ENCODE peak calls at places on chromosome 22, in eight cellular contexts. One of them, this sample, is unnamed.

GRCh38 chr22:28883917-28884753 is 763 bp downstream of the ZNRF3 start:
- DNase-seq in HFF-Myc: no peak
- DNase-seq in T-helper 1 cell: peak; percentile 10
- DNase-seq in pancreas: peak; percentile 61
- DNase-seq in B cell: no peak
- DNase-seq in uterus: peak; percentile 52
- DNase-seq in fibroblast of pulmonary artery: peak; percentile 52
- DNase-seq in HL-60: peak; percentile 11
- DNase-seq in this sample: no peak

GRCh38 chr22:38230108-38230825 is 28.5 kb downstream of the MAFF start:
- DNase-seq in HFF-Myc: peak; percentile 44
- DNase-seq in T-helper 1 cell: no peak
- DNase-seq in pancreas: peak; percentile 39
- DNase-seq in B cell: no peak
- DNase-seq in uterus: no peak
- DNase-seq in fibroblast of pulmonary artery: peak; percentile 72
- DNase-seq in HL-60: peak; percentile 60
- DNase-seq in this sample: no peak

GRCh38 chr22:32994046-32994827 is 63.9 kb downstream of the SYN3 start:
- DNase-seq in HFF-Myc: no peak
- DNase-seq in T-helper 1 cell: no peak
- DNase-seq in pancreas: no peak
- DNase-seq in B cell: no peak
- DNase-seq in uterus: no peak
- DNase-seq in fibroblast of pulmonary artery: no peak
- DNase-seq in HL-60: no peak
- DNase-seq in this sample: no peak

GRCh38 chr22:42324991-42325710 is 54.7 kb upstream of the TCF20 start:
- DNase-seq in HFF-Myc: no peak
- DNase-seq in T-helper 1 cell: no peak
- DNase-seq in pancreas: no peak
- DNase-seq in B cell: no peak
- DNase-seq in uterus: no peak
- DNase-seq in fibroblast of pulmonary artery: no peak
- DNase-seq in HL-60: no peak
- DNase-seq in this sample: no peak

GRCh38 chr22:27283240-27283639 is 518.3 kb downstream of the MN1 start:
- DNase-seq in HFF-Myc: no peak
- DNase-seq in T-helper 1 cell: no peak
- DNase-seq in pancreas: no peak
- DNase-seq in B cell: no peak
- DNase-seq in uterus: no peak
- DNase-seq in fibroblast of pulmonary artery: no peak
- DNase-seq in HL-60: no peak
- DNase-seq in this sample: no peak

GRCh38 chr22:35475545-35475944 is 65.1 kb upstream of the RASD2 start:
- DNase-seq in HFF-Myc: no peak
- DNase-seq in T-helper 1 cell: no peak
- DNase-seq in pancreas: no peak
- DNase-seq in B cell: no peak
- DNase-seq in uterus: no peak
- DNase-seq in fibroblast of pulmonary artery: no peak
- DNase-seq in HL-60: no peak
- DNase-seq in this sample: no peak

GRCh38 chr22:44347549-44347948 is 34.8 kb upstream of the SHISAL1 start:
- DNase-seq in HFF-Myc: no peak
- DNase-seq in T-helper 1 cell: no peak
- DNase-seq in pancreas: no peak
- DNase-seq in B cell: no peak
- DNase-seq in uterus: no peak
- DNase-seq in fibroblast of pulmonary artery: no peak
- DNase-seq in HL-60: no peak
- DNase-seq in this sample: no peak

GRCh38 chr22:49966716-49967332 is 6.3 kb downstream of the PIM3 start:
- DNase-seq in HFF-Myc: no peak
- DNase-seq in T-helper 1 cell: peak; percentile 6
- DNase-seq in pancreas: no peak
- DNase-seq in B cell: peak; percentile 39
- DNase-seq in uterus: peak; percentile 60
- DNase-seq in fibroblast of pulmonary artery: peak; percentile 48
- DNase-seq in HL-60: peak; percentile 88
- DNase-seq in this sample: no peak

GRCh38 chr22:49855491-49855911 is 1.9 kb downstream of the ZBED4 start:
- DNase-seq in HFF-Myc: no peak
- DNase-seq in T-helper 1 cell: no peak
- DNase-seq in pancreas: peak; percentile 27
- DNase-seq in B cell: no peak
- DNase-seq in uterus: no peak
- DNase-seq in fibroblast of pulmonary artery: peak; percentile 20
- DNase-seq in HL-60: no peak
- DNase-seq in this sample: no peak

GRCh38 chr22:20130319-20130718 is 1.3 kb upstream of the ZDHHC8 start:
- DNase-seq in HFF-Myc: no peak
- DNase-seq in T-helper 1 cell: no peak
- DNase-seq in pancreas: no peak
- DNase-seq in B cell: no peak
- DNase-seq in uterus: no peak
- DNase-seq in fibroblast of pulmonary artery: no peak
- DNase-seq in HL-60: no peak
- DNase-seq in this sample: no peak

GRCh38 chr22:33728847-33729246 is 191.4 kb downstream of the LARGE1 start:
- DNase-seq in HFF-Myc: no peak
- DNase-seq in T-helper 1 cell: no peak
- DNase-seq in pancreas: no peak
- DNase-seq in B cell: no peak
- DNase-seq in uterus: no peak
- DNase-seq in fibroblast of pulmonary artery: no peak
- DNase-seq in HL-60: no peak
- DNase-seq in this sample: no peak

GRCh38 chr22:31339148-31339832 is 6.9 kb downstream of the PATZ1 start:
- DNase-seq in HFF-Myc: no peak
- DNase-seq in T-helper 1 cell: no peak
- DNase-seq in pancreas: no peak
- DNase-seq in B cell: no peak
- DNase-seq in uterus: no peak
- DNase-seq in fibroblast of pulmonary artery: no peak
- DNase-seq in HL-60: no peak
- DNase-seq in this sample: no peak

GRCh38 chr22:32380991-32381390 is 23.3 kb downstream of the RFPL3 start:
- DNase-seq in HFF-Myc: no peak
- DNase-seq in T-helper 1 cell: no peak
- DNase-seq in pancreas: no peak
- DNase-seq in B cell: no peak
- DNase-seq in uterus: no peak
- DNase-seq in fibroblast of pulmonary artery: no peak
- DNase-seq in HL-60: no peak
- DNase-seq in this sample: no peak

GRCh38 chr22:43237280-43237679 is 50.3 kb upstream of the TTLL12 start:
- DNase-seq in HFF-Myc: no peak
- DNase-seq in T-helper 1 cell: no peak
- DNase-seq in pancreas: peak; percentile 32
- DNase-seq in B cell: no peak
- DNase-seq in uterus: no peak
- DNase-seq in fibroblast of pulmonary artery: no peak
- DNase-seq in HL-60: no peak
- DNase-seq in this sample: no peak

GRCh38 chr22:47219789-47220188 is 457.3 kb downstream of the TBC1D22A start:
- DNase-seq in HFF-Myc: no peak
- DNase-seq in T-helper 1 cell: no peak
- DNase-seq in pancreas: no peak
- DNase-seq in B cell: no peak
- DNase-seq in uterus: no peak
- DNase-seq in fibroblast of pulmonary artery: no peak
- DNase-seq in HL-60: no peak
- DNase-seq in this sample: no peak

GRCh38 chr22:31623634-31624312 is 38.2 kb downstream of the PISD start:
- DNase-seq in HFF-Myc: no peak
- DNase-seq in T-helper 1 cell: no peak
- DNase-seq in pancreas: no peak
- DNase-seq in B cell: no peak
- DNase-seq in uterus: no peak
- DNase-seq in fibroblast of pulmonary artery: no peak
- DNase-seq in HL-60: no peak
- DNase-seq in this sample: no peak

GRCh38 chr22:20238567-20239062 is 29.5 kb downstream of the RTN4R start:
- DNase-seq in HFF-Myc: no peak
- DNase-seq in T-helper 1 cell: no peak
- DNase-seq in pancreas: peak; percentile 60
- DNase-seq in B cell: peak; percentile 49
- DNase-seq in uterus: peak; percentile 28
- DNase-seq in fibroblast of pulmonary artery: no peak
- DNase-seq in HL-60: peak; percentile 64
- DNase-seq in this sample: no peak

GRCh38 chr22:36075724-36076123 is 47.1 kb upstream of the RBFOX2 start:
- DNase-seq in HFF-Myc: no peak
- DNase-seq in T-helper 1 cell: no peak
- DNase-seq in pancreas: no peak
- DNase-seq in B cell: no peak
- DNase-seq in uterus: no peak
- DNase-seq in fibroblast of pulmonary artery: no peak
- DNase-seq in HL-60: no peak
- DNase-seq in this sample: no peak

GRCh38 chr22:49847751-49848689 is 5.6 kb upstream of the ZBED4 start:
- DNase-seq in HFF-Myc: no peak
- DNase-seq in T-helper 1 cell: no peak
- DNase-seq in pancreas: peak; percentile 27
- DNase-seq in B cell: no peak
- DNase-seq in uterus: no peak
- DNase-seq in fibroblast of pulmonary artery: no peak
- DNase-seq in HL-60: peak; percentile 73
- DNase-seq in this sample: no peak

GRCh38 chr22:37659066-37659896 is 758 bp downstream of the PDXP start:
- DNase-seq in HFF-Myc: no peak
- DNase-seq in T-helper 1 cell: no peak
- DNase-seq in pancreas: peak; percentile 44
- DNase-seq in B cell: peak; percentile 50
- DNase-seq in uterus: no peak
- DNase-seq in fibroblast of pulmonary artery: no peak
- DNase-seq in HL-60: no peak
- DNase-seq in this sample: no peak

GRCh38 chr22:19480173-19480568 is 451 bp downstream of the CDC45 start:
- DNase-seq in HFF-Myc: no peak
- DNase-seq in T-helper 1 cell: no peak
- DNase-seq in pancreas: no peak
- DNase-seq in B cell: no peak
- DNase-seq in uterus: no peak
- DNase-seq in fibroblast of pulmonary artery: no peak
- DNase-seq in HL-60: no peak
- DNase-seq in this sample: no peak

GRCh38 chr22:20086101-20086599 is 6.1 kb downstream of the DGCR8 start:
- DNase-seq in HFF-Myc: no peak
- DNase-seq in T-helper 1 cell: no peak
- DNase-seq in pancreas: no peak
- DNase-seq in B cell: no peak
- DNase-seq in uterus: no peak
- DNase-seq in fibroblast of pulmonary artery: no peak
- DNase-seq in HL-60: no peak
- DNase-seq in this sample: no peak

GRCh38 chr22:19151329-19152191 is 1.5 kb upstream of the GSC2 start:
- DNase-seq in HFF-Myc: no peak
- DNase-seq in T-helper 1 cell: no peak
- DNase-seq in pancreas: no peak
- DNase-seq in B cell: no peak
- DNase-seq in uterus: no peak
- DNase-seq in fibroblast of pulmonary artery: no peak
- DNase-seq in HL-60: no peak
- DNase-seq in this sample: no peak

GRCh38 chr22:31240011-31240410 is 27.9 kb downstream of the LIMK2 start:
- DNase-seq in HFF-Myc: no peak
- DNase-seq in T-helper 1 cell: no peak
- DNase-seq in pancreas: no peak
- DNase-seq in B cell: no peak
- DNase-seq in uterus: no peak
- DNase-seq in fibroblast of pulmonary artery: peak; percentile 48
- DNase-seq in HL-60: no peak
- DNase-seq in this sample: no peak

GRCh38 chr22:48893288-48894063 is 934.2 kb downstream of the BRD1 start:
- DNase-seq in HFF-Myc: no peak
- DNase-seq in T-helper 1 cell: no peak
- DNase-seq in pancreas: no peak
- DNase-seq in B cell: no peak
- DNase-seq in uterus: no peak
- DNase-seq in fibroblast of pulmonary artery: no peak
- DNase-seq in HL-60: no peak
- DNase-seq in this sample: no peak

GRCh38 chr22:43164636-43165035 is 13.3 kb downstream of the TSPO start:
- DNase-seq in HFF-Myc: no peak
- DNase-seq in T-helper 1 cell: no peak
- DNase-seq in pancreas: no peak
- DNase-seq in B cell: no peak
- DNase-seq in uterus: no peak
- DNase-seq in fibroblast of pulmonary artery: no peak
- DNase-seq in HL-60: no peak
- DNase-seq in this sample: no peak

GRCh38 chr22:25881353-25881752 is 139.4 kb downstream of the MYO18B start:
- DNase-seq in HFF-Myc: no peak
- DNase-seq in T-helper 1 cell: no peak
- DNase-seq in pancreas: no peak
- DNase-seq in B cell: no peak
- DNase-seq in uterus: no peak
- DNase-seq in fibroblast of pulmonary artery: no peak
- DNase-seq in HL-60: no peak
- DNase-seq in this sample: no peak

GRCh38 chr22:19103881-19104821 is 18.1 kb downstream of the DGCR2 start:
- DNase-seq in HFF-Myc: no peak
- DNase-seq in T-helper 1 cell: no peak
- DNase-seq in pancreas: peak; percentile 79
- DNase-seq in B cell: no peak
- DNase-seq in uterus: no peak
- DNase-seq in fibroblast of pulmonary artery: no peak
- DNase-seq in HL-60: no peak
- DNase-seq in this sample: no peak

GRCh38 chr22:29128891-29129643 is 56.2 kb downstream of the KREMEN1 start:
- DNase-seq in HFF-Myc: no peak
- DNase-seq in T-helper 1 cell: no peak
- DNase-seq in pancreas: no peak
- DNase-seq in B cell: no peak
- DNase-seq in uterus: no peak
- DNase-seq in fibroblast of pulmonary artery: no peak
- DNase-seq in HL-60: no peak
- DNase-seq in this sample: no peak

GRCh38 chr22:49325531-49326395 is 501.9 kb downstream of the BRD1 start:
- DNase-seq in HFF-Myc: no peak
- DNase-seq in T-helper 1 cell: no peak
- DNase-seq in pancreas: no peak
- DNase-seq in B cell: no peak
- DNase-seq in uterus: no peak
- DNase-seq in fibroblast of pulmonary artery: no peak
- DNase-seq in HL-60: no peak
- DNase-seq in this sample: no peak

GRCh38 chr22:30424471-30425326 is 869 bp upstream of the MTFP1 start:
- DNase-seq in HFF-Myc: no peak
- DNase-seq in T-helper 1 cell: no peak
- DNase-seq in pancreas: no peak
- DNase-seq in B cell: no peak
- DNase-seq in uterus: no peak
- DNase-seq in fibroblast of pulmonary artery: no peak
- DNase-seq in HL-60: peak; percentile 20
- DNase-seq in this sample: no peak

GRCh38 chr22:49765951-49766350 is 61.7 kb downstream of the BRD1 start:
- DNase-seq in HFF-Myc: no peak
- DNase-seq in T-helper 1 cell: no peak
- DNase-seq in pancreas: peak; percentile 7
- DNase-seq in B cell: no peak
- DNase-seq in uterus: no peak
- DNase-seq in fibroblast of pulmonary artery: no peak
- DNase-seq in HL-60: no peak
- DNase-seq in this sample: no peak

GRCh38 chr22:45438364-45438763 is 24.9 kb downstream of the RIBC2 start:
- DNase-seq in HFF-Myc: no peak
- DNase-seq in T-helper 1 cell: no peak
- DNase-seq in pancreas: no peak
- DNase-seq in B cell: no peak
- DNase-seq in uterus: no peak
- DNase-seq in fibroblast of pulmonary artery: no peak
- DNase-seq in HL-60: no peak
- DNase-seq in this sample: no peak

GRCh38 chr22:49372530-49373288 is 455.0 kb downstream of the BRD1 start:
- DNase-seq in HFF-Myc: no peak
- DNase-seq in T-helper 1 cell: no peak
- DNase-seq in pancreas: no peak
- DNase-seq in B cell: no peak
- DNase-seq in uterus: no peak
- DNase-seq in fibroblast of pulmonary artery: no peak
- DNase-seq in HL-60: no peak
- DNase-seq in this sample: no peak

This sample was measured in kidney epithelial cell.